ENCODE peak calls at places on chromosomes 1 and 21, in ten cellular contexts. G is IMR-90; N is dorsolateral prefrontal cortex; S is pancreas; F is CD4-positive, alpha-beta memory T cell; U is effector memory CD4-positive, alpha-beta T cell; J is left ventricle myocardium inferior; I is endodermal cell; T is BE2C; X is CD8-positive, alpha-beta T cell. V is an unnamed sample.

GRCh38 chr1:8423702-8424538 is 106.0 kb downstream of the SLC45A1 start:
- DNase-seq in F (peak; percentile 49), S (peak; percentile 75), N (peak; percentile 37), U (peak; percentile 44), X (peak; percentile 32), G (peak; percentile 65), I (peak; percentile 92), J (peak; percentile 52), T (peak; percentile 62), V (peak; percentile 71)

GRCh38 chr1:233460692-233461091 is 133.2 kb downstream of the MAP3K21 start:
- DNase-seq in I (no peak), T (no peak), G (no peak), U (no peak), J (no peak), S (no peak), X (no peak), F (no peak), N (no peak), V (no peak)

GRCh38 chr21:45417256-45417950 is 12.4 kb downstream of the COL18A1 start:
- DNase-seq in N (no peak), U (no peak), X (no peak), I (peak; percentile 52), J (peak; percentile 13), F (no peak), T (no peak), G (no peak), S (peak; percentile 54), V (no peak)

GRCh38 chr1:21878009-21878809 is 58.9 kb downstream of the HSPG2 start:
- DNase-seq in X (no peak), U (no peak), S (peak; percentile 59), F (no peak), J (no peak), G (no peak), I (no peak), N (no peak), T (no peak), V (no peak)

GRCh38 chr1:119637719-119638118 is 10.3 kb downstream of the ZNF697 start:
- DNase-seq in U (no peak), F (no peak), N (no peak), G (peak; percentile 57), T (no peak), X (no peak), S (no peak), I (no peak), J (no peak), V (no peak)

GRCh38 chr1:198465201-198466144 is 75.0 kb downstream of the ATP6V1G3 start:
- DNase-seq in G (peak; percentile 70), T (no peak), I (no peak), X (no peak), U (no peak), F (peak; percentile 36), S (no peak), J (no peak), N (no peak), V (peak; percentile 17)

GRCh38 chr21:36825683-36826082 is 126.8 kb downstream of the SIM2 start:
- DNase-seq in U (no peak), J (no peak), T (no peak), F (no peak), I (no peak), G (no peak), X (no peak), S (no peak), N (no peak), V (no peak)

GRCh38 chr1:161531986-161532875 is 7.9 kb downstream of the HSPA6 start:
- DNase-seq in I (peak; percentile 68), T (no peak), U (no peak), X (no peak), S (no peak), G (peak; percentile 41), N (no peak), F (no peak), J (no peak), V (no peak)

DNA sequence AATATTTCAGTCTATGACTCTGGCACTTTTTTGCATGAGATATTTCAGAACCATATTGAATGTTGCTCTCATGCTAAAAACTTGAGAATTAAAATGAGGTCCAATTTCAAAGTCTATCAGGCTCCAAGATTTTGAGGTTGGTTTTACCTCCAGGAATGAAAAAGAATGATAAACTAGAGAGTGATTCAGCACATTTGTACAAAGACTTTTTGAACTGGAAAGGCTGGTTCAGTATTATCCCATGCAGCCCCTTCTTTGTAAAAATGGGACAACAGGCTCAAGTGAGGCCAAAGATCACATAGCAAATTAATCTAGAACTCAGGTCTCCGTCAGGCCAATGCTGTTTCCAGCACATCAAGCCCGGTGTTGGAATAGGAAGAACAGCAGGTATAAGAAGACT is 202.1 kb downstream of the RRAGC start:
- DNase-seq in J (no peak), T (no peak), F (no peak), I (no peak), U (no peak), N (no peak), G (no peak), X (no peak), S (no peak), V (no peak)
- H3K27me3 ChIP-seq in J (peaks cover 71% of the 10 kb centered on the region), T (no peaks in the 10 kb centered on the region), F (no peaks in the 10 kb centered on the region), I (peaks cover 7% of the 10 kb centered on the region), U (no peaks in the 10 kb centered on the region), N (peaks cover 26% of the 10 kb centered on the region), G (no peaks in the 10 kb centered on the region), X (no peaks in the 10 kb centered on the region), S (no peaks in the 10 kb centered on the region), V (no peaks in the 10 kb centered on the region)

DNA sequence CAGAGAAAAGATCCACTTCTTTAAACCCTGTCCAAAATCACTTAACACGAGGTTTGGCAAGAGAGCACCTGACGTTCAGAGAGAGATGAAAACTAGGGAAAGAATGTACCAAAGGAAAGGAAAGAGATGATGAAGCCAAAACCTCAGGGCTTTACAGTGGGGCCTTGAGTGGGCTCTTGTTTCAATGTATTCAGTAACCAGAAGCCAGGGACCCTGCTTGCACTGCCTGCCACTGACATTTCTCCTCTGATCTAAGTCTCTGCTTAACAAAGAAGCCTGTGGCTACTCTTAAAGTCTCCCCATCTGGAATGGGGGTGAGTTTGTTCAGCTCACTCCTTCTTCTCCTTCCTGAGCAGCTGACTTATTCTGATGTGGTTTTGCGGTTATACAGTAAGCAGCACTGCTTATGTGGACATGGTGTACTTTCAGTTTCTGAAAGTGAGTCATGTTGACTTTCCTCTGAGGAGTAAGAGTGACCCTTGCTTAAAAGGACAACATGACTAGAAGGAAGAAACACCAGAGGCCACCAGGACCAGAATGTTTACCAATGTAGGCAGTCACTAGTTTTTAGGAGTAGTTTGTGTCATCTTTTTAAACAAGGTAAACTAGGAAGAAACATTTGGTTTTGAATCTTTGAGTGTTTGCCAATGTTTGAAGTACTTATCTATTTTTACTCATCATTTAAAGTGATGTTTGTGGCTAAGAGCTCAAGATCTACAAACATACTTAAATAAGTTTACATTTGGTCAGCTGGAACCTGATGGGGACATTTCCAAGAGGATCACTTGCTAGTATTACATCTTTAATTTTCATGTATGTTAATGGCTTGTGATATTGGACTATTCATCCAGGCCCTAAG is 87.4 kb downstream of the FASLG start:
- DNase-seq in J (no peak), F (peak; percentile 72), X (peak; percentile 30), T (no peak), I (no peak), S (no peak), G (peak; percentile 99), U (no peak), N (no peak), V (peak; percentile 60)
- H3K4me3 ChIP-seq in J (no peak overlapping the region), F (peak overlapping the region; percentile 1), X (no peak overlapping the region), T (no peak overlapping the region), I (no peak overlapping the region), S (no peak overlapping the region), G (no peak overlapping the region), U (no peak overlapping the region), N (no peak overlapping the region), V (no peak overlapping the region)

GRCh38 chr1:3930696-3931309 is 30.7 kb upstream of the C1orf174 start:
- DNase-seq in U (no peak), S (no peak), X (no peak), I (no peak), T (no peak), J (no peak), G (no peak), N (no peak), F (no peak), V (no peak)

GRCh38 chr1:3929122-3929521 is 29.1 kb upstream of the C1orf174 start:
- DNase-seq in I (no peak), N (no peak), G (no peak), J (no peak), T (no peak), F (no peak), U (no peak), S (no peak), X (no peak), V (no peak)

GRCh38 chr1:3930282-3930681 is 30.2 kb upstream of the C1orf174 start:
- DNase-seq in T (no peak), X (no peak), S (no peak), N (no peak), G (no peak), I (no peak), F (no peak), U (no peak), J (no peak), V (no peak)

GRCh38 chr1:3931310-3931700 is 31.2 kb upstream of the C1orf174 start:
- DNase-seq in I (no peak), N (no peak), J (no peak), S (no peak), G (no peak), U (no peak), F (no peak), X (no peak), T (no peak), V (no peak)

DNA sequence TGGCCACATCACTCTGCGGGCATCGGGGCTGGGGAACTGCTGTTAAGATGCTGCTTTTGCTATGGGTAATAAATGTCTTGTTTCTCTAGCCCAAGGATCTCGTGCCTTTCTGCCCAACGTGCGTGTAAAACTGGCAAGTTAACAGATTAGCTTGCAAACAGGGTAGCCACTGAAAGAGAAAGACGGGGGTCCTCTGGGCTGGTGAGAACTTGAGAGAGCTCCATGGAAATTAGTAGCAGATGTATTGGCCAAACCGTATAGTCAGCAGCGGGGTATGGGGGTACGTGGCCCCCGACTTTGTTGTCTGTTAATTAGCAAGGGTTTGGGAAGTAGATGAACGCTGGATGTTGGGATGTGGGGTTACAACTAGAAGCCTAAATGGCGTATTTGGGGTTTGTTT is 32.1 kb upstream of the C1orf174 start:
- DNase-seq in J (no peak), N (no peak), X (no peak), G (no peak), U (no peak), F (no peak), I (no peak), T (no peak), S (no peak), V (no peak)
- H3K27me3 ChIP-seq in J (peaks cover 57% of the 10 kb centered on the region), N (peaks cover 29% of the 10 kb centered on the region), X (no peaks in the 10 kb centered on the region), G (no peaks in the 10 kb centered on the region), U (no peaks in the 10 kb centered on the region), F (no peaks in the 10 kb centered on the region), I (no peaks in the 10 kb centered on the region), T (no peaks in the 10 kb centered on the region), S (no peaks in the 10 kb centered on the region), V (no peaks in the 10 kb centered on the region)

GRCh38 chr1:26125382-26125781 is 13.8 kb downstream of the PDIK1L start:
- DNase-seq in N (no peak), G (no peak), U (no peak), T (no peak), I (no peak), X (no peak), F (no peak), J (no peak), S (no peak), V (no peak)

GRCh38 chr1:26124433-26125318 is 13.1 kb downstream of the PDIK1L start:
- DNase-seq in J (no peak), T (no peak), X (no peak), N (no peak), U (no peak), G (no peak), F (no peak), I (no peak), S (no peak), V (no peak)

GRCh38 chr1:26121854-26122773 is 10.5 kb downstream of the PDIK1L start:
- DNase-seq in I (no peak), J (no peak), N (no peak), F (no peak), S (no peak), X (no peak), U (no peak), G (no peak), T (no peak), V (no peak)

GRCh38 chr1:26122988-26123973 is 11.7 kb downstream of the PDIK1L start:
- DNase-seq in U (no peak), I (no peak), X (no peak), J (no peak), S (no peak), N (no peak), G (peak; percentile 73), T (no peak), F (no peak), V (no peak)

GRCh38 chr1:26119892-26120608 is 8.4 kb downstream of the PDIK1L start:
- DNase-seq in X (no peak), F (no peak), S (no peak), N (no peak), I (no peak), T (no peak), J (no peak), U (no peak), G (no peak), V (no peak)
- H3K4me3 ChIP-seq in X (no peak overlapping the region), F (no peak overlapping the region), S (no peak overlapping the region), N (no peak overlapping the region), I (no peak overlapping the region), T (no peak overlapping the region), J (no peak overlapping the region), U (no peak overlapping the region), G (no peak overlapping the region), V (no peak overlapping the region)